ENCODE peak calls at places on chromosomes 3 and 15, in nine cellular contexts. P is body of pancreas; X is CD4-positive, alpha-beta T cell; Q is psoas muscle; J is neural crest cell; D is left ventricle myocardium inferior; H is cardiac muscle cell; R is Peyer's patch; I is lung. V is an unnamed sample.

GRCh38 chr3:9198805-9199386 is 50.5 kb downstream of the SRGAP3 start:
- DNase-seq in P (no peak), X (no peak), Q (no peak), J (no peak), D (no peak), H (peak; percentile 46), R (no peak), I (no peak), V (no peak)

GRCh38 chr3:170493712-170494182 is 75.1 kb downstream of the CLDN11 start:
- DNase-seq in P (no peak), X (no peak), Q (no peak), J (no peak), D (no peak), H (no peak), R (no peak), I (no peak), V (no peak)

GRCh38 chr15:67741313-67741712 is 84.0 kb upstream of the SKOR1 start:
- DNase-seq in P (no peak), X (no peak), Q (no peak), J (no peak), D (no peak), H (no peak), R (no peak), I (no peak), V (no peak)

GRCh38 chr15:66294157-66294931 is 976 bp downstream of the DIS3L start:
- DNase-seq in P (peak; percentile 19), X (no peak), Q (no peak), J (no peak), D (no peak), H (peak; percentile 41), R (no peak), I (no peak), V (peak; percentile 20)

GRCh38 chr3:14252321-14253021 is 73.9 kb downstream of the LSM3 start:
- DNase-seq in P (no peak), X (no peak), Q (no peak), J (no peak), D (no peak), H (no peak), R (no peak), I (no peak), V (no peak)

GRCh38 chr3:141093971-141094401 is 42.8 kb downstream of the SPSB4 start:
- DNase-seq in P (peak; percentile 83), X (no peak), Q (peak; percentile 54), J (no peak), D (peak; percentile 81), H (no peak), R (no peak), I (no peak), V (no peak)

GRCh38 chr3:152318512-152318911 is 49.8 kb downstream of the MBNL1 start:
- DNase-seq in P (no peak), X (no peak), Q (no peak), J (no peak), D (no peak), H (no peak), R (no peak), I (no peak), V (no peak)

GRCh38 chr15:69380100-69380725 is 33.9 kb upstream of the KIF23 start:
- DNase-seq in P (no peak), X (no peak), Q (no peak), J (no peak), D (no peak), H (peak; percentile 32), R (no peak), I (no peak), V (peak; percentile 28)

GRCh38 chr3:62708642-62709041 is 166.6 kb downstream of the CADPS start:
- DNase-seq in P (no peak), X (no peak), Q (no peak), J (peak; percentile 11), D (no peak), H (no peak), R (no peak), I (no peak), V (no peak)

GRCh38 chr3:153373571-153373970 is 211.5 kb downstream of the RAP2B start:
- DNase-seq in P (no peak), X (no peak), Q (no peak), J (no peak), D (no peak), H (no peak), R (no peak), I (no peak), V (no peak)

GRCh38 chr3:190229632-190230424 is 92.4 kb downstream of the CLDN1 start:
- DNase-seq in P (no peak), X (no peak), Q (no peak), J (no peak), D (no peak), H (no peak), R (no peak), I (no peak), V (no peak)

GRCh38 chr3:47565861-47566550 is 12.7 kb downstream of the CSPG5 start:
- DNase-seq in P (no peak), X (no peak), Q (no peak), J (no peak), D (no peak), H (no peak), R (no peak), I (no peak), V (no peak)

GRCh38 chr15:39628131-39628482 is 47.2 kb downstream of the THBS1 start:
- DNase-seq in P (no peak), X (no peak), Q (no peak), J (no peak), D (no peak), H (peak; percentile 59), R (no peak), I (no peak), V (no peak)
- TF ChIP-seq CTCF in P (peak; percentile 27), X (no peak), Q (peak; percentile 16), J (peak; percentile 26), D (peak; percentile 67), H (peak; percentile 39), R (peak; percentile 16), I (no peak), V (no peak)

GRCh38 chr3:16373270-16373785 is 108.3 kb downstream of the OXNAD1 start:
- DNase-seq in P (no peak), X (no peak), Q (no peak), J (no peak), D (no peak), H (no peak), R (no peak), I (no peak), V (no peak)
- TF ChIP-seq CTCF in P (no peak), X (no peak), Q (no peak), J (no peak), D (no peak), H (no peak), R (no peak), I (no peak), V (no peak)

GRCh38 chr15:81108427-81108826 is 25.6 kb upstream of the CFAP161 start:
- DNase-seq in P (no peak), X (no peak), Q (no peak), J (peak; percentile 16), D (no peak), H (no peak), R (no peak), I (no peak), V (peak; percentile 28)
- TF ChIP-seq CTCF in P (peak; percentile 33), X (peak; percentile 55), Q (peak; percentile 55), J (peak; percentile 59), D (peak; percentile 65), H (peak; percentile 58), R (no peak), I (no peak), V (peak; percentile 54)

DNA sequence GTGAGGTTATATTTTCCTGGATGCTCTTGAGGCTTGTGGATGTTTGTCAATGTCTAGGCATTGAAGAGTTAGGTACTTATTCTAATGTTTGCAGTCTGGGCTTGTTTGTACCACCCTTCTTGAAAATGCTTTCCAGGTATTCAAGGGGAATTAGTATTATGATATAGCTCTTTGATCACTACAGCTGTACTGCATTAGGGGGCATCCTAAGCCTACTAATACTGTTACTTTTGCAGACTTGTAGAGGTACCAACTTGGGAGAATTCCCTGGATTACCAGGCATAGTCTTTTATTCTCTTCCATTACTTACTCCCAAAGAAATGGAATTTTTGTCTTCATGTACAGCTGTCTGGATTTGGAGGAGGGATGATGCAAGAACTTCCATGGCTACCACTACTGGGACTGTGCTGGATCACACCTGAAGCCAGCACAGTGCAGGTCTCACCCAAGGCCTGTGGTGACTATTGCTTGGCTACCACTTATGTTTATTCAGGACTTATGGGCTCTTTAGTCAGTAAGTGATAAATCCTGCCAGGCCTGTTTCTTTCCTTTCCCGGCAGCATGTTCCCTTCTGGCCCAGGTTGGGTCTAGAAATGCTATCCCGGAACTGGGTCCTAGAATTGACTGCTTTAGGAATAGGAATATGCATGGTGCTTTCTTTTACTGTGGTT is 402.9 kb downstream of the IL20RB start:
- DNase-seq in P (no peak), X (no peak), Q (no peak), J (no peak), D (no peak), H (no peak), R (no peak), I (no peak), V (no peak)
- TF ChIP-seq CTCF in P (no peak), X (no peak), Q (no peak), J (no peak), D (no peak), H (no peak), R (no peak), I (no peak), V (no peak)

GRCh38 chr15:80620141-80620540 is 75.0 kb upstream of the ABHD17C start:
- DNase-seq in P (no peak), X (no peak), Q (no peak), J (no peak), D (no peak), H (no peak), R (no peak), I (no peak), V (no peak)

GRCh38 chr15:80615783-80616391 is 79.2 kb upstream of the ABHD17C start:
- DNase-seq in P (peak; percentile 48), X (no peak), Q (peak; percentile 57), J (no peak), D (peak; percentile 68), H (no peak), R (peak; percentile 31), I (peak; percentile 65), V (peak; percentile 68)

GRCh38 chr15:80618666-80619481 is 76.2 kb upstream of the ABHD17C start:
- DNase-seq in P (no peak), X (no peak), Q (no peak), J (no peak), D (no peak), H (no peak), R (no peak), I (no peak), V (no peak)

GRCh38 chr15:80620931-80621330 is 74.2 kb upstream of the ABHD17C start:
- DNase-seq in P (no peak), X (no peak), Q (no peak), J (no peak), D (no peak), H (no peak), R (no peak), I (no peak), V (no peak)

DNA sequence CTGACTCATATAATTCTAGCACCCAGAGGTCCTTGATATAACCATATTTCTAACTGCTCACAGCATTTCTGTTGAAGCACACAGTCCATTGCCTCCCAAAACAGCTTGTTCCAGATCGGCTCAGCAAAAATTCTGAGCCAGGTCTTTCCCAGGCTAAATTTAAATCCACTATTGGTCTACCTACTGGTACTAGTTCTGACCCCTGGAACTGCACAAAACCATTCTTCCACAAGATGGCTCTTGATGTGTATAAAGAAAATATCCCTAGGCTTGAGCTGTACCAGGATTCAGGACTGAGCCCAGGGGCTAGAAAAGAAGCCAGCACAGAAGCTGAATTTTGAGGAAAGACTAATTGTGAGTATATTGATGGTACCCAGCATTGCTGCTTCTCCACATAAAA is 75.4 kb upstream of the ABHD17C start:
- DNase-seq in P (no peak), X (no peak), Q (no peak), J (no peak), D (no peak), H (no peak), R (no peak), I (no peak), V (no peak)
- TF ChIP-seq CTCF in P (no peak), X (no peak), Q (peak; percentile 35), J (peak; percentile 34), D (peak; percentile 53), H (peak; percentile 42), R (peak; percentile 39), I (no peak), V (no peak)

V was measured in Calu3.